ENCODE peak calls at places on chromosome 10, in four cellular contexts. B is PC-9, P is astrocyte, K is mammary epithelial cell. D is an unnamed sample.
A peak's percentile ranks its signal among the peaks of the same experiment; 100 is the strongest.

GRCh38 chr10:79445217-79445707 is at the start of gene ZCCHC24:
- DNase-seq in K (peak; percentile 54), P (no peak), B (no peak), D (no peak)

GRCh38 chr10:96358851-96359540 is at the start of gene OPALIN:
- DNase-seq in K (no peak), P (no peak), B (no peak), D (no peak)

GRCh38 chr10:13776861-13777301 is 190.1 kb downstream of the PRPF18 start:
- DNase-seq in B (peak; percentile 71), K (peak; percentile 61), P (peak; percentile 55), D (no peak)

GRCh38 chr10:61612009-61612408 is 50.7 kb upstream of the CABCOCO1 start:
- DNase-seq in K (no peak), B (no peak), P (no peak), D (no peak)

GRCh38 chr10:10579709-10580108 is 438.0 kb upstream of the CELF2 start:
- DNase-seq in B (no peak), P (no peak), K (no peak), D (no peak)

GRCh38 chr10:106942035-106942662 is 222.4 kb downstream of the SORCS1 start:
- DNase-seq in K (no peak), B (no peak), P (no peak), D (no peak)

GRCh38 chr10:13270877-13271551 is 28.9 kb downstream of the PHYH start:
- DNase-seq in K (peak; percentile 20), B (no peak), P (peak; percentile 23), D (no peak)

GRCh38 chr10:26555719-26556368 is 117.7 kb downstream of the APBB1IP start:
- DNase-seq in B (no peak), K (peak; percentile 14), P (peak; percentile 58), D (peak; percentile 51)

GRCh38 chr10:119237722-119238436 is 30.5 kb downstream of the GRK5 start:
- DNase-seq in B (no peak), K (no peak), P (no peak), D (no peak)

GRCh38 chr10:75127481-75127880 is 16.0 kb downstream of the SAMD8 start:
- DNase-seq in B (no peak), K (no peak), P (no peak), D (no peak)

GRCh38 chr10:24925799-24926198 is 26.6 kb downstream of the PRTFDC1 start:
- DNase-seq in K (no peak), P (no peak), B (no peak), D (no peak)

GRCh38 chr10:87991946-87992345 is 128.5 kb downstream of the PTEN start:
- DNase-seq in P (no peak), B (no peak), K (no peak), D (no peak)

GRCh38 chr10:75974080-75974479 is 542.7 kb downstream of the LRMDA start:
- DNase-seq in P (no peak), K (peak; percentile 65), B (no peak), D (no peak)

GRCh38 chr10:3807221-3807927 is 22.4 kb upstream of the KLF6 start:
- DNase-seq in B (no peak), K (no peak), P (no peak), D (no peak)

GRCh38 chr10:13973742-13974141 is 357.0 kb downstream of the FRMD4A start:
- DNase-seq in B (no peak), P (no peak), K (no peak), D (no peak)

GRCh38 chr10:67306588-67307205 is 380.9 kb downstream of the LRRTM3 start:
- DNase-seq in K (peak; percentile 0), P (no peak), B (no peak), D (no peak)

GRCh38 chr10:239109-239508 is 103.9 kb downstream of the ZMYND11 start:
- DNase-seq in K (peak; percentile 75), B (no peak), P (peak; percentile 86), D (no peak)

GRCh38 chr10:72171175-72171630 is 44.6 kb upstream of the ANAPC16 start:
- DNase-seq in K (peak; percentile 94), P (peak; percentile 92), B (peak; percentile 100), D (no peak)

GRCh38 chr10:96720422-96721206 is at the start of gene PIK3AP1:
- DNase-seq in B (no peak), P (no peak), K (no peak), D (no peak)

GRCh38 chr10:60388709-60389241 is 900 bp downstream of the ANK3 start:
- DNase-seq in B (no peak), P (no peak), K (no peak), D (no peak)

GRCh38 chr10:129615921-129616525 is 149.0 kb downstream of the MGMT start:
- DNase-seq in K (no peak), B (no peak), P (no peak), D (no peak)

GRCh38 chr10:44962870-44963738 is 3.5 kb downstream of the RASSF4 start:
- DNase-seq in B (no peak), P (no peak), K (no peak), D (no peak)

GRCh38 chr10:33010132-33011037 is 52.4 kb upstream of the ITGB1 start:
- DNase-seq in B (peak; percentile 97), P (peak; percentile 95), K (peak; percentile 97), D (no peak)

GRCh38 chr10:112340601-112341000 is 33.3 kb upstream of the ACSL5 start:
- DNase-seq in B (no peak), P (no peak), K (no peak), D (no peak)

GRCh38 chr10:71726673-71727428 is 7.3 kb upstream of the C10orf105 start:
- DNase-seq in B (no peak), K (no peak), P (no peak), D (no peak)

GRCh38 chr10:119625570-119626280 is 25.5 kb upstream of the BAG3 start:
- DNase-seq in K (no peak), B (no peak), P (no peak), D (no peak)

GRCh38 chr10:107616463-107617131 is 452.1 kb upstream of the SORCS1 start:
- DNase-seq in P (no peak), K (peak; percentile 87), B (no peak), D (no peak)

GRCh38 chr10:124698560-124699470 is 45.4 kb downstream of the FAM53B start:
- DNase-seq in P (no peak), K (no peak), B (no peak), D (no peak)

GRCh38 chr10:49527061-49527460 is 11.9 kb downstream of the ERCC6 start:
- DNase-seq in B (no peak), P (no peak), K (no peak), D (no peak)

GRCh38 chr10:125092564-125093031 is 67.8 kb downstream of the CTBP2 start:
- DNase-seq in K (no peak), P (no peak), B (no peak), D (no peak)

GRCh38 chr10:71251319-71251718 is 38.9 kb downstream of the UNC5B start:
- DNase-seq in P (no peak), B (no peak), K (no peak), D (no peak)

GRCh38 chr10:118564652-118565051 is 30.8 kb downstream of the PRLHR start:
- DNase-seq in B (no peak), P (no peak), K (no peak), D (no peak)

GRCh38 chr10:71266918-71267442 is 52.1 kb upstream of the SLC29A3 start:
- DNase-seq in P (no peak), K (no peak), B (no peak), D (no peak)

DNA sequence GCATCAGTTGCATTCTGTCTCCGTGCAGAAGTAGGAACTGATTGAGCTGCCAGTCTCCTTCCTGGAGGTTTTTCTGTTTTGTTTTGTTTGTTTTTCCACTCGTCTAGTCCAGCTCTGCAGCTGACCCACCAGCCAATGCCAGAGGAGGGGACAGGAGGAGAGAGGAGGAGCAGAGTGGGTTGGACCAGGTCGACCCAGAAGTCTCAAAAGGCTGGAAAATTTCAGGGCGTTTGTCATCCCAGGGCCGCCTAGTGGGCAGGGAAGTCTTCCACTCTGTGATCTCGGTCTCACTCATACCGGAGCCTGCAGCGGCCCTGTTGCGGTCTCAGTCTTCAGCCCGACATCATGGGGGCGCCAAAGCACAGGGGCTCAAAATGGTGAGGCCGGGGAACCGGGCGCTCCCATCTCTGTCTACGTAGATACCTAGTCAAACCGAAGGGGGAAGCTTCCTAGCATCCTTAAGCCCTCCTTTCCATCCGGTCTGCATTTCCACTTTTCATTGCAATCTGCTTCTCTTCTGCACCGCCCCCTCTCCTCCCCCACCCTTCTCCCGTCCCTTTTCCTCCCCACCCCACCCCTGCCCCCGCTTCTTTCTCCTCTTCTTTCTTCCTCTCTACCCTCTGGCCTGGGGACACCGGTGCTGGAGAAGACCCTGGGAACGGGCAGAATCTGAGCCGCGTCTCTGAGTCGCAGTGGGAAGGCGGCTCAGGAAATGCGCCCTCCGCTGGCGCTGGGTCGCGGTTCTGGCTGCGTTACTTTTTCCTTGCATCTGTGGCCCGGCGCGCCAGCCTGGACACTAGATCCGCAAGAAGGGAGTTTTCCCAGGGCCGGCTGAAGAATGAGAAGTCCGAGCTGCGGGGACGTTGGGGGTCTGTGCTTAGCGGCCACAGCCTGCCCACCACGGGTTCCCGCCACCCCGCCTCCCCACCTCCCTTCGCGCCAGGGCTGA is 16.2 kb upstream of the PAX2 start:
- DNase-seq in K (no peak), B (no peak), P (no peak), D (no peak)
- TF ChIP-seq EZH2 in K (peak; percentile 29), B (no peak), P (no peak), D (no peak)

DNA sequence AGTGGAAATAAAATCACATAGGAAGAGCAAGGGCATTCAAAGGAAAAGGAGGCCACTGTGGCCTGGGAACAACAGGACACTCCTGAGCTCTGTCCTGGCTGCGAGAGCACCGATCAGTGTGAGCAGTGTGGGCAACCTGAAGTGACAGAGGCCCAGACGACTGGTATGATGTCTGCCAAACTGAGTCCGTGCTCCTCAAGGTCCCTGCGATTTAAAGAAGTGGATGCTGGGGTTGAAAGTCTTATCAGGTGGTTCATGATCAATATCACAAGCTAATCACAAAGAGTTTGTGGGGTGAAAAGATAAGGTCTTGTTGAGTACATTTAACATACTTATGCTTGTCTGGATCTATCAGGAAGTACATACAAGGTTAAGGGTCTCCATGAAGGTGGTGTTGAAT is 176.5 kb downstream of the ZNF438 start:
- DNase-seq in P (no peak), B (no peak), K (no peak), D (no peak)
- H3K27ac ChIP-seq in P (no peak overlapping the region), B (no peak overlapping the region), K (no peak overlapping the region), D (no peak overlapping the region)

GRCh38 chr10:22158426-22158825 is 59.4 kb downstream of the EBLN1 start:
- DNase-seq in K (no peak), P (no peak), B (no peak), D (no peak)
- TF ChIP-seq EZH2 in K (no peak), P (no peak), B (no peak), D (no peak)

GRCh38 chr10:15504101-15504840 is 133.2 kb upstream of the FAM171A1 start:
- DNase-seq in B (no peak), K (no peak), P (no peak), D (no peak)
- H3K27ac ChIP-seq in B (no peak overlapping the region), K (no peak overlapping the region), P (peak overlapping the region; percentile 58), D (no peak overlapping the region)

GRCh38 chr10:70052462-70053211 is at the start of gene MACROH2A2:
- DNase-seq in K (peak; percentile 72), B (no peak), P (peak; percentile 76), D (no peak)
- TF ChIP-seq EZH2 in K (no peak), B (no peak), P (no peak), D (no peak)